ENCODE peak calls at places on chromosomes 11 and 22, in four cellular contexts. One of them, this sample, is unnamed.

GRCh38 chr11:58658553-58659080 is 36.2 kb downstream of the CNTF start:
- DNase-seq in AG08395: no peak
- DNase-seq in stimulated activated CD4-positive, alpha-beta T cell treated with anti-CD3 and anti-CD28 coated beads, Interleukin-4, amount 100 ng/mL, for 4 hours: no peak
- DNase-seq in WTC11: no peak
- DNase-seq in this sample: no peak

GRCh38 chr11:84642500-84642899 is 984.6 kb downstream of the DLG2 start:
- DNase-seq in stimulated activated CD4-positive, alpha-beta T cell treated with anti-CD3 and anti-CD28 coated beads, Interleukin-4, amount 100 ng/mL, for 4 hours: no peak
- DNase-seq in AG08395: no peak
- DNase-seq in WTC11: no peak
- DNase-seq in this sample: no peak

GRCh38 chr11:133966924-133967598 is 10.3 kb upstream of the IGSF9B start:
- DNase-seq in WTC11: peak
- DNase-seq in stimulated activated CD4-positive, alpha-beta T cell treated with anti-CD3 and anti-CD28 coated beads, Interleukin-4, amount 100 ng/mL, for 4 hours: peak
- DNase-seq in AG08395: peak
- DNase-seq in this sample: no peak

GRCh38 chr22:39808087-39808486 is 85.5 kb downstream of the ENTHD1 start:
- DNase-seq in WTC11: peak
- DNase-seq in stimulated activated CD4-positive, alpha-beta T cell treated with anti-CD3 and anti-CD28 coated beads, Interleukin-4, amount 100 ng/mL, for 4 hours: peak
- DNase-seq in AG08395: no peak
- DNase-seq in this sample: peak

GRCh38 chr11:68976563-68976962 is 4.2 kb downstream of the MRGPRD start:
- DNase-seq in stimulated activated CD4-positive, alpha-beta T cell treated with anti-CD3 and anti-CD28 coated beads, Interleukin-4, amount 100 ng/mL, for 4 hours: no peak
- DNase-seq in WTC11: peak
- DNase-seq in AG08395: no peak
- DNase-seq in this sample: no peak

GRCh38 chr11:45073575-45074225 is 72.7 kb upstream of the PRDM11 start:
- DNase-seq in WTC11: no peak
- DNase-seq in AG08395: no peak
- DNase-seq in stimulated activated CD4-positive, alpha-beta T cell treated with anti-CD3 and anti-CD28 coated beads, Interleukin-4, amount 100 ng/mL, for 4 hours: no peak
- DNase-seq in this sample: no peak

GRCh38 chr11:12330491-12331231 is 46.7 kb upstream of the PARVA start:
- DNase-seq in AG08395: no peak
- DNase-seq in WTC11: no peak
- DNase-seq in stimulated activated CD4-positive, alpha-beta T cell treated with anti-CD3 and anti-CD28 coated beads, Interleukin-4, amount 100 ng/mL, for 4 hours: no peak
- DNase-seq in this sample: no peak

GRCh38 chr11:107676341-107676740 is 35.5 kb downstream of the SLN start:
- DNase-seq in stimulated activated CD4-positive, alpha-beta T cell treated with anti-CD3 and anti-CD28 coated beads, Interleukin-4, amount 100 ng/mL, for 4 hours: no peak
- DNase-seq in WTC11: no peak
- DNase-seq in AG08395: no peak
- DNase-seq in this sample: no peak

GRCh38 chr11:130897262-130898182 is 18.8 kb downstream of the SNX19 start:
- DNase-seq in WTC11: no peak
- DNase-seq in stimulated activated CD4-positive, alpha-beta T cell treated with anti-CD3 and anti-CD28 coated beads, Interleukin-4, amount 100 ng/mL, for 4 hours: no peak
- DNase-seq in AG08395: peak
- DNase-seq in this sample: no peak

GRCh38 chr11:65915101-65915820 is 3.6 kb downstream of the C11orf68 start:
- DNase-seq in stimulated activated CD4-positive, alpha-beta T cell treated with anti-CD3 and anti-CD28 coated beads, Interleukin-4, amount 100 ng/mL, for 4 hours: no peak
- DNase-seq in AG08395: no peak
- DNase-seq in WTC11: no peak
- DNase-seq in this sample: no peak

GRCh38 chr11:111459506-111460270 is 52.5 kb downstream of the BTG4 start:
- DNase-seq in AG08395: no peak
- DNase-seq in stimulated activated CD4-positive, alpha-beta T cell treated with anti-CD3 and anti-CD28 coated beads, Interleukin-4, amount 100 ng/mL, for 4 hours: no peak
- DNase-seq in WTC11: no peak
- DNase-seq in this sample: no peak

GRCh38 chr11:65918211-65919150 is at the start of gene C11orf68:
- DNase-seq in AG08395: no peak
- DNase-seq in WTC11: peak
- DNase-seq in stimulated activated CD4-positive, alpha-beta T cell treated with anti-CD3 and anti-CD28 coated beads, Interleukin-4, amount 100 ng/mL, for 4 hours: no peak
- DNase-seq in this sample: no peak

GRCh38 chr11:119066481-119066880 is 1.1 kb upstream of the VPS11 start:
- DNase-seq in stimulated activated CD4-positive, alpha-beta T cell treated with anti-CD3 and anti-CD28 coated beads, Interleukin-4, amount 100 ng/mL, for 4 hours: no peak
- DNase-seq in AG08395: no peak
- DNase-seq in WTC11: no peak
- DNase-seq in this sample: no peak

GRCh38 chr11:65354265-65355012 is at the start of gene TIGD3:
- DNase-seq in WTC11: peak
- DNase-seq in stimulated activated CD4-positive, alpha-beta T cell treated with anti-CD3 and anti-CD28 coated beads, Interleukin-4, amount 100 ng/mL, for 4 hours: peak
- DNase-seq in AG08395: peak
- DNase-seq in this sample: peak

GRCh38 chr22:24198682-24199052 is 17.4 kb downstream of the SUSD2 start:
- DNase-seq in WTC11: no peak
- DNase-seq in stimulated activated CD4-positive, alpha-beta T cell treated with anti-CD3 and anti-CD28 coated beads, Interleukin-4, amount 100 ng/mL, for 4 hours: no peak
- DNase-seq in AG08395: no peak
- DNase-seq in this sample: no peak

GRCh38 chr11:78223320-78223954 is 34.7 kb downstream of the USP35 start:
- DNase-seq in WTC11: no peak
- DNase-seq in stimulated activated CD4-positive, alpha-beta T cell treated with anti-CD3 and anti-CD28 coated beads, Interleukin-4, amount 100 ng/mL, for 4 hours: no peak
- DNase-seq in AG08395: no peak
- DNase-seq in this sample: no peak

GRCh38 chr22:45460288-45461109 is 42.2 kb upstream of the FBLN1 start:
- DNase-seq in AG08395: peak
- DNase-seq in stimulated activated CD4-positive, alpha-beta T cell treated with anti-CD3 and anti-CD28 coated beads, Interleukin-4, amount 100 ng/mL, for 4 hours: no peak
- DNase-seq in WTC11: no peak
- DNase-seq in this sample: no peak

GRCh38 chr22:39284983-39285382 is 34.4 kb downstream of the RPL3 start:
- DNase-seq in WTC11: no peak
- DNase-seq in stimulated activated CD4-positive, alpha-beta T cell treated with anti-CD3 and anti-CD28 coated beads, Interleukin-4, amount 100 ng/mL, for 4 hours: no peak
- DNase-seq in AG08395: no peak
- DNase-seq in this sample: no peak

GRCh38 chr11:122791411-122791810 is 46.9 kb upstream of the CRTAM start:
- DNase-seq in WTC11: no peak
- DNase-seq in AG08395: no peak
- DNase-seq in stimulated activated CD4-positive, alpha-beta T cell treated with anti-CD3 and anti-CD28 coated beads, Interleukin-4, amount 100 ng/mL, for 4 hours: no peak
- DNase-seq in this sample: no peak

GRCh38 chr11:120392791-120393190 is 56.6 kb downstream of the ARHGEF12 start:
- DNase-seq in AG08395: no peak
- DNase-seq in stimulated activated CD4-positive, alpha-beta T cell treated with anti-CD3 and anti-CD28 coated beads, Interleukin-4, amount 100 ng/mL, for 4 hours: no peak
- DNase-seq in WTC11: no peak
- DNase-seq in this sample: no peak

GRCh38 chr22:29427176-29427760 is 11.1 kb upstream of the RFPL1 start:
- DNase-seq in AG08395: peak
- DNase-seq in WTC11: no peak
- DNase-seq in stimulated activated CD4-positive, alpha-beta T cell treated with anti-CD3 and anti-CD28 coated beads, Interleukin-4, amount 100 ng/mL, for 4 hours: no peak
- DNase-seq in this sample: no peak

GRCh38 chr11:2737876-2738275 is 38.1 kb upstream of the KCNQ1OT1 start:
- DNase-seq in stimulated activated CD4-positive, alpha-beta T cell treated with anti-CD3 and anti-CD28 coated beads, Interleukin-4, amount 100 ng/mL, for 4 hours: no peak
- DNase-seq in WTC11: no peak
- DNase-seq in AG08395: peak
- DNase-seq in this sample: peak

This sample was measured in HuH-7.